ENCODE peak calls at places on chromosomes 7 and 10, in four cellular contexts. One of them, this sample, is unnamed.

GRCh38 chr10:5545011-5545410 is 20.2 kb downstream of the CALML3 start:
- DNase-seq in OCI-LY7: no peak
- DNase-seq in neural progenitor cell: no peak
- DNase-seq in PC-3: no peak
- DNase-seq in this sample: no peak

GRCh38 chr7:24576171-24577052 is 3.2 kb downstream of the PALS2 start:
- DNase-seq in OCI-LY7: peak
- DNase-seq in neural progenitor cell: peak
- DNase-seq in PC-3: peak
- DNase-seq in this sample: peak

GRCh38 chr7:17056491-17057142 is 174.8 kb upstream of the AGR3 start:
- DNase-seq in OCI-LY7: no peak
- DNase-seq in neural progenitor cell: no peak
- DNase-seq in PC-3: peak
- DNase-seq in this sample: no peak

GRCh38 chr7:138864667-138865066 is 66.7 kb upstream of the ATP6V0A4 start:
- DNase-seq in OCI-LY7: no peak
- DNase-seq in neural progenitor cell: no peak
- DNase-seq in PC-3: peak
- DNase-seq in this sample: no peak

GRCh38 chr7:3643091-3643490 is 342.0 kb downstream of the SDK1 start:
- DNase-seq in OCI-LY7: no peak
- DNase-seq in neural progenitor cell: no peak
- DNase-seq in PC-3: no peak
- DNase-seq in this sample: no peak

GRCh38 chr7:37359180-37359579 is 89.5 kb downstream of the ELMO1 start:
- DNase-seq in OCI-LY7: no peak
- DNase-seq in neural progenitor cell: no peak
- DNase-seq in PC-3: no peak
- DNase-seq in this sample: no peak

GRCh38 chr10:102773986-102774385 is 30.2 kb downstream of the WBP1L start:
- DNase-seq in OCI-LY7: no peak
- DNase-seq in neural progenitor cell: no peak
- DNase-seq in PC-3: no peak
- DNase-seq in this sample: no peak

GRCh38 chr10:71396084-71396713 is 521 bp upstream of the CDH23 start:
- DNase-seq in OCI-LY7: no peak
- DNase-seq in neural progenitor cell: peak
- DNase-seq in PC-3: no peak
- DNase-seq in this sample: peak

GRCh38 chr10:32955299-32955772 is 2.7 kb downstream of the ITGB1 start:
- DNase-seq in OCI-LY7: no peak
- DNase-seq in neural progenitor cell: no peak
- DNase-seq in PC-3: peak
- DNase-seq in this sample: no peak

DNA sequence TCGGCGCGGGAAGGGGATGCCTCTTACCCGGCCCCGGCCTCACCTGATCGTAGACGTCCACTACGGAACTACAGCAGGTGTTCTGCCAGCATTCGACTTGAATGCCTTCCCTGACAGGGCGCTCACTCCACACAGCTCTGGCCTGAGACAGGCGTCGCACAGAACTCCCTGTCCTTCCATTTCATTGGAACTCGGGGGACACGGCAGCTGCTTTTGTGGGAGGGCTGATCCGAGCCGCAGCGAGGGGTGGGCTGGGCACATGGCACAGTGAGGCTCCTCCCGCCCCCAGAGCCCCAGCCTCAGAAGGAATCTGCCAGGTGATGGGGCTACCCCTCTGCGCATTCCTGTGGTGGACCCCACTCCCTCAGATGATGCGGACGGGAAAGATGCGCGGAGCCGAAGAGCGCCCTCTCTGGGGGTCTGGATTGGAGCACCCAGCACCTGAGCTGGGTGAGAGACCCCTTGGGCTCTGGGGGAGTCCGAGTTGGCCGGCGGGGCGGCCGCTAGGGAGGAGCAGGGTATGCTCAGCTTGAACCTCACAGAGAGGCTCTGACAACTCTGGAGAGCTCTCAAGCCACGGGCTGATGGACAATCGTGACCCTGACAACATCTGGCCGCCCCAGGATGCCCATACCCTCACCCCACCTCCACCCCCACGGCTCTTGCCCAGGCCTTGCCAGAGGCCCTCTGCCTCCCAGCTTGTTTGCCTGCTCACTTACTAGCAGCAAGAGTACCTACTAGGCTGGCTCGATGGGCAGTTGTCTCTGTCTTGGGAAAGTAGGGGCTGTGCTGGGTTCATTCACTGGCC is 36.6 kb downstream of the RASGEF1A start:
- DNase-seq in OCI-LY7: no peak
- DNase-seq in neural progenitor cell: peak
- DNase-seq in PC-3: no peak
- DNase-seq in this sample: no peak
- H2AFZ ChIP-seq in OCI-LY7: no peak
- H2AFZ ChIP-seq in neural progenitor cell: peak
- H2AFZ ChIP-seq in PC-3: no peak
- H2AFZ ChIP-seq in this sample: no peak

GRCh38 chr10:124448696-124449169 is 1.1 kb downstream of the NKX1-2 start:
- DNase-seq in OCI-LY7: no peak
- DNase-seq in neural progenitor cell: peak
- DNase-seq in PC-3: no peak
- DNase-seq in this sample: no peak

GRCh38 chr10:124450010-124450782 is at the start of gene NKX1-2:
- DNase-seq in OCI-LY7: no peak
- DNase-seq in neural progenitor cell: peak
- DNase-seq in PC-3: no peak
- DNase-seq in this sample: peak

GRCh38 chr10:124447741-124448466 is 1.9 kb downstream of the NKX1-2 start:
- DNase-seq in OCI-LY7: no peak
- DNase-seq in neural progenitor cell: peak
- DNase-seq in PC-3: no peak
- DNase-seq in this sample: peak

GRCh38 chr10:124450783-124451057 is 885 bp upstream of the NKX1-2 start:
- DNase-seq in OCI-LY7: no peak
- DNase-seq in neural progenitor cell: peak
- DNase-seq in PC-3: no peak
- DNase-seq in this sample: no peak

GRCh38 chr10:124449170-124450009 is 445 bp downstream of the NKX1-2 start:
- DNase-seq in OCI-LY7: no peak
- DNase-seq in neural progenitor cell: peak
- DNase-seq in PC-3: peak
- DNase-seq in this sample: no peak
- H3K4me3 ChIP-seq in OCI-LY7: no peak
- H3K4me3 ChIP-seq in neural progenitor cell: peak
- H3K4me3 ChIP-seq in PC-3: peak
- H3K4me3 ChIP-seq in this sample: peak

GRCh38 chr7:116829051-116829450 is 33.3 kb upstream of the CAPZA2 start:
- DNase-seq in OCI-LY7: no peak
- DNase-seq in neural progenitor cell: no peak
- DNase-seq in PC-3: no peak
- DNase-seq in this sample: no peak
- H2AFZ ChIP-seq in OCI-LY7: no peak
- H2AFZ ChIP-seq in neural progenitor cell: peak
- H2AFZ ChIP-seq in PC-3: no peak
- H2AFZ ChIP-seq in this sample: no peak

DNA sequence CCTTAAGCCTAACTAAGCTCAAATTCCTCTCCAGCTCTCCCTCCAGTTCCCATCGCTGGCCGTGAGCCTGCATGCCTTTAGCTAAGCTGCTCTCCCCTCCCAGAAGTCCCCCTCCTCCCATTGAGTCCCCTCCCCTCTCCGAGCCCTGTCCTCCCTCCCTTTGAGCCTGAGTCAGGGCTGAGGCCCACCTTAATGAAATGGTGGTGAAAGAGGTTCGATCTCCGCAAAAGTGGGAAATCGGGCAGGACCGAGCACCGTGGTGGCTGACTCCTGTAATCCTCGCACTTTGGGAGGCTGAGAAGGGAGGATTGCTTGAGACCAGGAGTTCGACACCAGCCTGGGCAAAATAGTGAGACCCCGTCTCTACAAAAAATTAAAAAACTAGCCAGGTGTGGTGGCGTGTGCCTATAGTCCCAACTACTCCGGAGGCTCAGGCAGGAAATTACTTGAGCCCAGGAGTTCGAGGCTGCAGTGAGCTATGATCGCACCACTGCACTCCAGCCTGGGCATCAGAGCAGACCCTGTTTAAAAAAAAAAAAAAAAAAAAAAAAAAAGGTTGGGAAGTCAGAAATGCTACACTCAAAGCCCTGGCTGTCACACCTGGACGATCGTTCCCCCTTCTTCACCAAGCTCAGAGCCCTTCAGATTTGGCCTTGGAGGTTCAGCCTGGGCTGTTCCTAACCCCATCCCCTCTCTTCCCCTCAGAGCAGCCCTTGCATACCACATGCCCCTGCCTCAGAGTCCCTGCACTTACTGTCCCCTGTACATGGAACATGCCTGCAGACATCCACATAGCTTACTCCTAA is 993 bp upstream of the CLDN3 start:
- DNase-seq in OCI-LY7: no peak
- DNase-seq in neural progenitor cell: no peak
- DNase-seq in PC-3: no peak
- DNase-seq in this sample: no peak
- H3K4me3 ChIP-seq in OCI-LY7: no peak
- H3K4me3 ChIP-seq in neural progenitor cell: peak
- H3K4me3 ChIP-seq in PC-3: peak
- H3K4me3 ChIP-seq in this sample: no peak

GRCh38 chr10:50576995-50577394 is 46.8 kb downstream of the SGMS1 start:
- DNase-seq in OCI-LY7: no peak
- DNase-seq in neural progenitor cell: no peak
- DNase-seq in PC-3: no peak
- DNase-seq in this sample: no peak
- H2AFZ ChIP-seq in OCI-LY7: no peak
- H2AFZ ChIP-seq in neural progenitor cell: no peak
- H2AFZ ChIP-seq in PC-3: no peak
- H2AFZ ChIP-seq in this sample: no peak

GRCh38 chr7:155206286-155207020 is 91.2 kb upstream of the INSIG1 start:
- DNase-seq in OCI-LY7: peak
- DNase-seq in neural progenitor cell: no peak
- DNase-seq in PC-3: peak
- DNase-seq in this sample: no peak

GRCh38 chr7:155203882-155204691 is 93.6 kb upstream of the INSIG1 start:
- DNase-seq in OCI-LY7: no peak
- DNase-seq in neural progenitor cell: no peak
- DNase-seq in PC-3: no peak
- DNase-seq in this sample: no peak

GRCh38 chr7:155205368-155206285 is 92.1 kb upstream of the INSIG1 start:
- DNase-seq in OCI-LY7: peak
- DNase-seq in neural progenitor cell: peak
- DNase-seq in PC-3: peak
- DNase-seq in this sample: peak

GRCh38 chr7:155203059-155203881 is 94.4 kb upstream of the INSIG1 start:
- DNase-seq in OCI-LY7: no peak
- DNase-seq in neural progenitor cell: no peak
- DNase-seq in PC-3: no peak
- DNase-seq in this sample: no peak

GRCh38 chr7:155204744-155205367 is 92.8 kb upstream of the INSIG1 start:
- DNase-seq in OCI-LY7: no peak
- DNase-seq in neural progenitor cell: no peak
- DNase-seq in PC-3: no peak
- DNase-seq in this sample: no peak
- H3K4me3 ChIP-seq in OCI-LY7: peak
- H3K4me3 ChIP-seq in neural progenitor cell: no peak
- H3K4me3 ChIP-seq in PC-3: peak
- H3K4me3 ChIP-seq in this sample: no peak

GRCh38 chr7:121394709-121395140 is 1.4 kb downstream of the FAM3C start:
- DNase-seq in OCI-LY7: no peak
- DNase-seq in neural progenitor cell: no peak
- DNase-seq in PC-3: no peak
- DNase-seq in this sample: peak
- H2AFZ ChIP-seq in OCI-LY7: no peak
- H2AFZ ChIP-seq in neural progenitor cell: no peak
- H2AFZ ChIP-seq in PC-3: no peak
- H2AFZ ChIP-seq in this sample: no peak

GRCh38 chr10:131876543-131876942 is 24.3 kb upstream of the PPP2R2D start:
- DNase-seq in OCI-LY7: no peak
- DNase-seq in neural progenitor cell: no peak
- DNase-seq in PC-3: no peak
- DNase-seq in this sample: no peak

GRCh38 chr10:131872837-131873375 is 27.9 kb upstream of the PPP2R2D start:
- DNase-seq in OCI-LY7: no peak
- DNase-seq in neural progenitor cell: no peak
- DNase-seq in PC-3: no peak
- DNase-seq in this sample: no peak

GRCh38 chr10:131874991-131875451 is 25.8 kb upstream of the PPP2R2D start:
- DNase-seq in OCI-LY7: peak
- DNase-seq in neural progenitor cell: peak
- DNase-seq in PC-3: peak
- DNase-seq in this sample: peak

GRCh38 chr10:131876021-131876420 is 24.8 kb upstream of the PPP2R2D start:
- DNase-seq in OCI-LY7: no peak
- DNase-seq in neural progenitor cell: no peak
- DNase-seq in PC-3: no peak
- DNase-seq in this sample: no peak

DNA sequence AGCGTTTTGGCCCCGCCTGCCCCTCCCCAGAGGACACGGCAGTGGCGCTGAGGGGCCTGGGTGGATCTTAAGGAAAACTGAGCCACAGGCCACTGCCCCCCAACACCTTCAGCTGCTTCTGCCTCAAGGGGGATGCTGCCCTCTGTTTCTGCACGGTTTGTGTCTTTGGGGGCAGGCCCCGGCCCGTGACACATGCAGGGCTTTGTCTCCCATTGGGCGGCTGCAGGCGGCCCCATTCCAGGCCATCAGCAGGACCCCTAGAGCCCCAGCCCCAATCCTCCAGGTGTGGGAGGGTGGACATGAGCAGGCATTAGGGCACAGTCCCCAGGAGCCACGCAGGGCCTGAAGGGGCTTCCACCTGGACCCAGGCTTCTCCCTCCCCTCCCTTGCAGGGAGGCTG is 25.3 kb upstream of the PPP2R2D start:
- DNase-seq in OCI-LY7: no peak
- DNase-seq in neural progenitor cell: no peak
- DNase-seq in PC-3: no peak
- DNase-seq in this sample: no peak
- H3K4me3 ChIP-seq in OCI-LY7: no peak
- H3K4me3 ChIP-seq in neural progenitor cell: peak
- H3K4me3 ChIP-seq in PC-3: no peak
- H3K4me3 ChIP-seq in this sample: no peak